ENCODE peak calls at places on chromosomes 4 and X, in seven cellular contexts. One of them, this sample, is unnamed.

GRCh38 chr4:173990879-173991231 is 292.6 kb downstream of the FBXO8 start:
- DNase-seq in stimulated activated CD4-positive, alpha-beta T cell treated with anti-CD3 and anti-CD28 coated beads, Interleukin-15, amount 100 ng/mL, for 24 hours: no peak
- DNase-seq in activated CD8-positive, alpha-beta memory T cell treated with anti-CD3 and anti-CD28 coated beads for 1 hour: no peak
- DNase-seq in colonic mucosa: peak; percentile 34
- DNase-seq in activated T-cell treated with anti-CD3 and anti-CD28 coated beads for 1 hour: no peak
- DNase-seq in T-helper 2 cell: no peak
- DNase-seq in cardiac muscle cell: peak; percentile 87
- DNase-seq in this sample: peak; percentile 32

GRCh38 chr4:30537462-30537861 is 182.7 kb upstream of the PCDH7 start:
- DNase-seq in stimulated activated CD4-positive, alpha-beta T cell treated with anti-CD3 and anti-CD28 coated beads, Interleukin-15, amount 100 ng/mL, for 24 hours: no peak
- DNase-seq in activated CD8-positive, alpha-beta memory T cell treated with anti-CD3 and anti-CD28 coated beads for 1 hour: no peak
- DNase-seq in colonic mucosa: peak; percentile 41
- DNase-seq in activated T-cell treated with anti-CD3 and anti-CD28 coated beads for 1 hour: no peak
- DNase-seq in T-helper 2 cell: no peak
- DNase-seq in cardiac muscle cell: no peak
- DNase-seq in this sample: peak; percentile 28

GRCh38 chrX:140504371-140505324 is at the start of gene SOX3:
- DNase-seq in stimulated activated CD4-positive, alpha-beta T cell treated with anti-CD3 and anti-CD28 coated beads, Interleukin-15, amount 100 ng/mL, for 24 hours: peak; percentile 6
- DNase-seq in activated CD8-positive, alpha-beta memory T cell treated with anti-CD3 and anti-CD28 coated beads for 1 hour: no peak
- DNase-seq in colonic mucosa: no peak
- DNase-seq in activated T-cell treated with anti-CD3 and anti-CD28 coated beads for 1 hour: no peak
- DNase-seq in T-helper 2 cell: no peak
- DNase-seq in cardiac muscle cell: no peak
- DNase-seq in this sample: no peak

GRCh38 chrX:15600071-15600470 is 689 bp downstream of the ACE2 start:
- DNase-seq in stimulated activated CD4-positive, alpha-beta T cell treated with anti-CD3 and anti-CD28 coated beads, Interleukin-15, amount 100 ng/mL, for 24 hours: no peak
- DNase-seq in activated CD8-positive, alpha-beta memory T cell treated with anti-CD3 and anti-CD28 coated beads for 1 hour: no peak
- DNase-seq in colonic mucosa: no peak
- DNase-seq in activated T-cell treated with anti-CD3 and anti-CD28 coated beads for 1 hour: no peak
- DNase-seq in T-helper 2 cell: no peak
- DNase-seq in cardiac muscle cell: no peak
- DNase-seq in this sample: no peak

GRCh38 chrX:19382500-19383145 is 38.9 kb downstream of the PDHA1 start:
- DNase-seq in stimulated activated CD4-positive, alpha-beta T cell treated with anti-CD3 and anti-CD28 coated beads, Interleukin-15, amount 100 ng/mL, for 24 hours: peak; percentile 69
- DNase-seq in activated CD8-positive, alpha-beta memory T cell treated with anti-CD3 and anti-CD28 coated beads for 1 hour: peak; percentile 22
- DNase-seq in colonic mucosa: peak; percentile 63
- DNase-seq in activated T-cell treated with anti-CD3 and anti-CD28 coated beads for 1 hour: peak; percentile 31
- DNase-seq in T-helper 2 cell: peak; percentile 11
- DNase-seq in cardiac muscle cell: peak; percentile 66
- DNase-seq in this sample: no peak

GRCh38 chr4:138175337-138175794 is 66.8 kb downstream of the SLC7A11 start:
- DNase-seq in stimulated activated CD4-positive, alpha-beta T cell treated with anti-CD3 and anti-CD28 coated beads, Interleukin-15, amount 100 ng/mL, for 24 hours: no peak
- DNase-seq in activated CD8-positive, alpha-beta memory T cell treated with anti-CD3 and anti-CD28 coated beads for 1 hour: no peak
- DNase-seq in colonic mucosa: peak; percentile 43
- DNase-seq in activated T-cell treated with anti-CD3 and anti-CD28 coated beads for 1 hour: no peak
- DNase-seq in T-helper 2 cell: no peak
- DNase-seq in cardiac muscle cell: peak; percentile 18
- DNase-seq in this sample: peak; percentile 23

GRCh38 chrX:96383428-96383827 is 301.2 kb upstream of the DIAPH2 start:
- DNase-seq in stimulated activated CD4-positive, alpha-beta T cell treated with anti-CD3 and anti-CD28 coated beads, Interleukin-15, amount 100 ng/mL, for 24 hours: no peak
- DNase-seq in activated CD8-positive, alpha-beta memory T cell treated with anti-CD3 and anti-CD28 coated beads for 1 hour: no peak
- DNase-seq in colonic mucosa: no peak
- DNase-seq in activated T-cell treated with anti-CD3 and anti-CD28 coated beads for 1 hour: no peak
- DNase-seq in T-helper 2 cell: no peak
- DNase-seq in cardiac muscle cell: no peak
- DNase-seq in this sample: no peak

GRCh38 chr4:7861440-7861881 is 78.2 kb downstream of the AFAP1 start:
- DNase-seq in stimulated activated CD4-positive, alpha-beta T cell treated with anti-CD3 and anti-CD28 coated beads, Interleukin-15, amount 100 ng/mL, for 24 hours: no peak
- DNase-seq in activated CD8-positive, alpha-beta memory T cell treated with anti-CD3 and anti-CD28 coated beads for 1 hour: no peak
- DNase-seq in colonic mucosa: no peak
- DNase-seq in activated T-cell treated with anti-CD3 and anti-CD28 coated beads for 1 hour: no peak
- DNase-seq in T-helper 2 cell: no peak
- DNase-seq in cardiac muscle cell: no peak
- DNase-seq in this sample: no peak

GRCh38 chr4:141126769-141127168 is 6.5 kb downstream of the RNF150 start:
- DNase-seq in stimulated activated CD4-positive, alpha-beta T cell treated with anti-CD3 and anti-CD28 coated beads, Interleukin-15, amount 100 ng/mL, for 24 hours: no peak
- DNase-seq in activated CD8-positive, alpha-beta memory T cell treated with anti-CD3 and anti-CD28 coated beads for 1 hour: no peak
- DNase-seq in colonic mucosa: no peak
- DNase-seq in activated T-cell treated with anti-CD3 and anti-CD28 coated beads for 1 hour: no peak
- DNase-seq in T-helper 2 cell: no peak
- DNase-seq in cardiac muscle cell: no peak
- DNase-seq in this sample: no peak

GRCh38 chr4:104571341-104571740 is 76.6 kb upstream of the CXXC4 start:
- DNase-seq in stimulated activated CD4-positive, alpha-beta T cell treated with anti-CD3 and anti-CD28 coated beads, Interleukin-15, amount 100 ng/mL, for 24 hours: no peak
- DNase-seq in activated CD8-positive, alpha-beta memory T cell treated with anti-CD3 and anti-CD28 coated beads for 1 hour: no peak
- DNase-seq in colonic mucosa: no peak
- DNase-seq in activated T-cell treated with anti-CD3 and anti-CD28 coated beads for 1 hour: no peak
- DNase-seq in T-helper 2 cell: no peak
- DNase-seq in cardiac muscle cell: no peak
- DNase-seq in this sample: no peak

GRCh38 chr4:152052431-152053057 is 291.7 kb upstream of the GATB start:
- DNase-seq in stimulated activated CD4-positive, alpha-beta T cell treated with anti-CD3 and anti-CD28 coated beads, Interleukin-15, amount 100 ng/mL, for 24 hours: no peak
- DNase-seq in activated CD8-positive, alpha-beta memory T cell treated with anti-CD3 and anti-CD28 coated beads for 1 hour: no peak
- DNase-seq in colonic mucosa: no peak
- DNase-seq in activated T-cell treated with anti-CD3 and anti-CD28 coated beads for 1 hour: no peak
- DNase-seq in T-helper 2 cell: no peak
- DNase-seq in cardiac muscle cell: no peak
- DNase-seq in this sample: no peak

This sample was measured in mucosa of descending colon.